ENCODE peak calls at places on chromosomes 16 and 17, in ten cellular contexts. F, E, N, W, L, X, G, Q, P and B are unnamed samples. For H3K36me3, the result is how much of the 10 kb centered on the place peaks cover.

GRCh38 chr17:78345172-78345571 is 14.7 kb downstream of the SOCS3 start:
- DNase-seq in P (no peak), F (no peak), X (no peak), Q (no peak), N (no peak), W (no peak), G (no peak), L (no peak), E (no peak), B (no peak)

GRCh38 chr16:67260426-67261063 is 11.8 kb downstream of the SLC9A5 start:
- DNase-seq in E (peak), Q (no peak), G (peak), X (no peak), F (no peak), P (peak), W (peak), N (no peak), L (peak), B (no peak)

GRCh38 chr17:1379930-1380313 is 20.1 kb downstream of the YWHAE start:
- DNase-seq in P (no peak), Q (no peak), L (no peak), X (no peak), E (no peak), G (no peak), W (no peak), F (no peak), N (no peak), B (no peak)

GRCh38 chr16:90046122-90046970 is 27.1 kb upstream of the DBNDD1 start:
- DNase-seq in E (no peak), P (no peak), Q (no peak), N (no peak), F (no peak), W (no peak), X (no peak), L (peak), G (no peak), B (no peak)

GRCh38 chr17:17966399-17966798 is 5.8 kb downstream of the TOM1L2 start:
- DNase-seq in N (no peak), P (no peak), X (no peak), L (no peak), F (no peak), W (no peak), G (no peak), Q (no peak), E (no peak), B (no peak)

GRCh38 chr16:78045865-78046581 is 23.7 kb downstream of the CLEC3A start:
- DNase-seq in G (peak), Q (peak), F (peak), X (no peak), P (peak), E (peak), W (peak), N (peak), L (peak), B (peak)

GRCh38 chr17:57073626-57074025 is 11.4 kb upstream of the AKAP1 start:
- DNase-seq in G (no peak), L (no peak), F (no peak), Q (no peak), X (no peak), N (no peak), W (no peak), E (no peak), P (no peak), B (no peak)

GRCh38 chr16:55503726-55504553 is 4.9 kb upstream of the LPCAT2 start:
- DNase-seq in E (no peak), Q (no peak), G (no peak), N (no peak), W (no peak), X (no peak), P (no peak), L (no peak), F (no peak), B (no peak)

GRCh38 chr16:87653234-87653633 is 50.9 kb downstream of the JPH3 start:
- DNase-seq in W (peak), F (no peak), N (no peak), P (peak), E (no peak), L (peak), Q (no peak), X (peak), G (no peak), B (no peak)

GRCh38 chr17:7215652-7216139 is 3.9 kb downstream of the DLG4 start:
- DNase-seq in N (no peak), W (peak), G (peak), L (peak), E (no peak), Q (no peak), X (no peak), F (no peak), P (no peak), B (no peak)

DNA sequence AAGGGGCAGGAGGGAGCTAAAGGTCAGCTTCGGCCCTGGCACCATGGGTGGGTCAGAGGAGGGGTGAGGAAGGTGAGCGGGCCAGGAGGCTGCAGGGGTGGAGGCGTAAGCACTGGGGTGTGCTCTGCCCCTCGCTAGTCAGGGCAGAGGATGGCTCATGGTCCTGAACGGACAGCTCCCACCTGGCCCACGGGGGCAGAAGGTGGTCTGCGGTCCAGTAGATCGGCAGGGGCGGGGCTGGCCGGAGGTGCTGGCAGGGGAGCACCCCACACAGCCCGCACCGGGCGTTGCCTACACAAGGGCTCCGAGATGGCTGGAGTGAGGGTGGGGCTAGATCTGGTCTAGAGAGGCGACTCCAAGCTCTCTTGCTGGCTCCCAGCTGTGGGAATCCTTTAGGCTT is 8.2 kb downstream of the NPTX1 start:
- DNase-seq in G (peak), X (no peak), W (no peak), Q (no peak), P (no peak), L (no peak), N (no peak), F (peak), E (no peak), B (no peak)
- TF ChIP-seq CTCF in G (no peak), X (no peak), W (no peak), Q (no peak), P (no peak), L (no peak), N (no peak), F (no peak), E (no peak), B (no peak)

GRCh38 chr16:85749686-85750020 is 1.2 kb downstream of the C16orf74 start:
- DNase-seq in F (no peak), P (no peak), G (no peak), W (no peak), X (no peak), N (no peak), Q (no peak), L (no peak), E (no peak), B (no peak)

GRCh38 chr16:85750827-85751641 is at the start of gene C16orf74:
- DNase-seq in X (no peak), P (peak), N (peak), E (peak), W (peak), G (peak), F (no peak), Q (peak), L (peak), B (no peak)

GRCh38 chr16:85752511-85753420 is 1.9 kb upstream of the C16orf74 start:
- DNase-seq in Q (no peak), P (peak), X (no peak), F (peak), E (peak), W (peak), N (peak), G (peak), L (peak), B (no peak)

GRCh38 chr16:85751665-85752501 is 987 bp upstream of the C16orf74 start:
- DNase-seq in P (peak), N (no peak), W (peak), X (no peak), E (no peak), L (no peak), Q (no peak), G (no peak), F (peak), B (no peak)

GRCh38 chr16:85750021-85750826 is 672 bp downstream of the C16orf74 start:
- DNase-seq in F (peak), N (peak), E (no peak), Q (peak), P (peak), W (peak), L (no peak), X (no peak), G (peak), B (no peak)
- H3K4me3 ChIP-seq in F (peak), N (peak), E (no peak), Q (peak), P (peak), W (peak), L (peak), X (peak), G (peak), B (peak)

GRCh38 chr17:62048262-62048661 is 16.8 kb downstream of the MED13 start:
- DNase-seq in W (no peak), P (no peak), N (no peak), X (no peak), G (no peak), F (no peak), E (no peak), Q (no peak), L (no peak), B (no peak)
- H3K36me3 ChIP-seq in W (under half), P (under half), N (half or more), X (under half), G (under half), F (under half), E (under half), Q (under half), L (half or more), B (under half)

GRCh38 chr17:81035389-81036127 is 607 bp downstream of the BAIAP2 start:
- DNase-seq in E (no peak), Q (no peak), F (peak), P (peak), L (no peak), G (peak), X (no peak), N (no peak), W (no peak), B (no peak)

GRCh38 chr17:81034168-81034777 is 678 bp upstream of the BAIAP2 start:
- DNase-seq in N (no peak), G (peak), W (no peak), F (no peak), L (no peak), E (no peak), X (no peak), Q (no peak), P (no peak), B (no peak)

GRCh38 chr17:81036128-81036891 is 1.4 kb downstream of the BAIAP2 start:
- DNase-seq in P (no peak), N (no peak), W (no peak), E (no peak), X (no peak), Q (no peak), F (no peak), G (no peak), L (no peak), B (no peak)

GRCh38 chr17:81033535-81034167 is 1.3 kb upstream of the BAIAP2 start:
- DNase-seq in P (no peak), Q (no peak), W (no peak), X (no peak), E (no peak), F (no peak), G (no peak), L (no peak), N (no peak), B (no peak)

GRCh38 chr17:81034779-81035388 is at the start of gene BAIAP2:
- DNase-seq in E (peak), X (peak), F (peak), W (peak), G (peak), L (peak), P (peak), N (peak), Q (peak), B (no peak)
- TF ChIP-seq CTCF in E (no peak), X (no peak), F (no peak), W (peak), G (peak), L (peak), P (peak), N (no peak), Q (peak), B (no peak)